ENCODE peak calls at places on chromosomes 5 and 9, in eight cellular contexts. I is Kasumi-1; C is NCI-H1417; J is activated CD4-positive, alpha-beta T cell treated with anti-CD3 and anti-CD28 coated beads for 24 hours; W is caudate nucleus; U is neural crest cell; Q is stimulated activated CD4-positive, alpha-beta T cell treated with anti-CD3 and anti-CD28 coated beads, Interleukin-2, amount 100 ng/mL, for 48 hours; A is GM23248. P is an unnamed sample.

GRCh38 chr5:11415751-11416150 is 488.5 kb downstream of the CTNND2 start:
- DNase-seq in J (no peak), I (no peak), C (peak), U (no peak), A (no peak), Q (no peak), W (no peak), P (no peak)

GRCh38 chr9:115590016-115590415 is 472.1 kb upstream of the TNC start:
- DNase-seq in U (no peak), A (peak), C (no peak), W (no peak), Q (no peak), I (no peak), J (no peak), P (no peak)

GRCh38 chr9:93826209-93826608 is 128.9 kb downstream of the BARX1 start:
- DNase-seq in A (no peak), W (no peak), J (peak), I (no peak), C (no peak), Q (peak), U (no peak), P (no peak)

GRCh38 chr5:38889424-38889823 is 43.6 kb downstream of the OSMR start:
- DNase-seq in J (no peak), I (no peak), C (no peak), W (no peak), A (no peak), U (no peak), Q (no peak), P (no peak)

GRCh38 chr9:89177021-89177400 is 1.6 kb downstream of the SHC3 start:
- DNase-seq in Q (no peak), U (no peak), A (peak), I (no peak), J (no peak), C (no peak), W (peak), P (no peak)

GRCh38 chr9:124359426-124359825 is 55.8 kb downstream of the PSMB7 start:
- DNase-seq in C (no peak), J (no peak), I (no peak), Q (no peak), W (no peak), A (no peak), U (no peak), P (no peak)

GRCh38 chr5:131622633-131623032 is 12.4 kb downstream of the RAPGEF6 start:
- DNase-seq in U (no peak), J (no peak), W (peak), I (no peak), Q (no peak), C (no peak), A (peak), P (no peak)

GRCh38 chr5:172542651-172543131 is 88.4 kb upstream of the SH3PXD2B start:
- DNase-seq in J (no peak), W (no peak), U (no peak), C (peak), Q (no peak), I (no peak), A (no peak), P (peak)

GRCh38 chr9:121682201-121682600 is 30.8 kb downstream of the DAB2IP start:
- DNase-seq in A (no peak), W (no peak), J (no peak), U (no peak), I (no peak), C (no peak), Q (no peak), P (no peak)

GRCh38 chr5:7419846-7420245 is 23.9 kb downstream of the ADCY2 start:
- DNase-seq in I (no peak), J (no peak), W (no peak), C (no peak), A (no peak), Q (no peak), U (no peak), P (no peak)

GRCh38 chr5:93953442-93953841 is 212.0 kb upstream of the POU5F2 start:
- DNase-seq in Q (no peak), J (no peak), A (no peak), I (no peak), C (no peak), U (no peak), W (no peak), P (no peak)

GRCh38 chr9:133821606-133822438 is 83.7 kb upstream of the SARDH start:
- DNase-seq in A (no peak), Q (no peak), U (no peak), W (no peak), C (no peak), I (no peak), J (no peak), P (peak)

GRCh38 chr9:97284798-97285197 is 22.7 kb upstream of the CCDC180 start:
- DNase-seq in A (no peak), I (no peak), Q (no peak), J (no peak), W (no peak), U (no peak), C (no peak), P (no peak)

GRCh38 chr9:110028281-110029075 is 179.5 kb downstream of the C9orf152 start:
- DNase-seq in W (no peak), A (no peak), Q (no peak), U (no peak), J (no peak), I (no peak), C (no peak), P (no peak)

GRCh38 chr9:4927701-4928100 is 57.4 kb upstream of the JAK2 start:
- DNase-seq in J (no peak), W (no peak), A (peak), I (no peak), C (no peak), Q (no peak), U (no peak), P (no peak)

GRCh38 chr5:171570244-171570819 is 150.9 kb downstream of the FGF18 start:
- DNase-seq in I (no peak), U (no peak), C (no peak), J (no peak), A (no peak), Q (no peak), W (no peak), P (no peak)

GRCh38 chr5:124315746-124316415 is 430.6 kb downstream of the ZNF608 start:
- DNase-seq in I (no peak), Q (no peak), W (no peak), A (peak), U (no peak), C (no peak), J (no peak), P (no peak)

GRCh38 chr5:129217179-129217578 is 122.6 kb downstream of the ISOC1 start:
- DNase-seq in U (no peak), I (no peak), W (no peak), A (no peak), J (no peak), C (no peak), Q (no peak), P (no peak)

GRCh38 chr5:124457101-124457500 is 289.3 kb downstream of the ZNF608 start:
- DNase-seq in W (no peak), J (no peak), U (no peak), A (no peak), C (no peak), I (no peak), Q (no peak), P (peak)

GRCh38 chr9:15837079-15837679 is 284.3 kb downstream of the CCDC171 start:
- DNase-seq in A (peak), I (peak), Q (peak), U (peak), C (peak), W (no peak), J (peak), P (no peak)

GRCh38 chr9:113474372-113474771 is 10.8 kb downstream of the RGS3 start:
- DNase-seq in C (no peak), Q (no peak), J (no peak), I (no peak), U (no peak), W (no peak), A (no peak), P (no peak)

GRCh38 chr5:9512452-9512851 is 33.4 kb downstream of the SEMA5A start:
- DNase-seq in C (no peak), Q (no peak), U (no peak), W (no peak), I (no peak), A (peak), J (no peak), P (no peak)

GRCh38 chr5:99331061-99331460 is 402.3 kb upstream of the CHD1 start:
- DNase-seq in A (no peak), J (no peak), C (peak), I (peak), W (no peak), U (no peak), Q (no peak), P (no peak)

GRCh38 chr5:157858527-157859226 is at the start of gene CLINT1:
- DNase-seq in U (peak), C (peak), W (peak), Q (peak), A (peak), J (peak), I (peak), P (peak)

GRCh38 chr5:62643556-62644451 is 65.2 kb downstream of the LRRC70 start:
- DNase-seq in W (no peak), A (no peak), J (no peak), I (no peak), U (no peak), C (peak), Q (no peak), P (no peak)

GRCh38 chr5:61362796-61363364 is 30.8 kb downstream of the ZSWIM6 start:
- DNase-seq in Q (no peak), A (peak), U (no peak), I (no peak), J (no peak), W (no peak), C (no peak), P (no peak)

GRCh38 chr9:16062542-16063240 is 509.8 kb downstream of the CCDC171 start:
- DNase-seq in U (no peak), C (no peak), I (no peak), J (no peak), Q (no peak), A (peak), W (no peak), P (no peak)

GRCh38 chr9:111661150-111661801 is at the start of gene GNG10:
- DNase-seq in C (peak), Q (peak), A (peak), I (peak), U (peak), W (peak), J (peak), P (peak)

GRCh38 chr5:56656816-56657740 is 158.3 kb upstream of the MAP3K1 start:
- DNase-seq in C (no peak), J (no peak), W (no peak), Q (no peak), A (no peak), I (no peak), U (no peak), P (no peak)

GRCh38 chr5:10370931-10371330 is 17.4 kb downstream of the MARCHF6 start:
- DNase-seq in Q (no peak), J (no peak), C (no peak), I (no peak), A (no peak), W (no peak), U (no peak), P (no peak)

GRCh38 chr5:93886917-93887361 is 145.5 kb upstream of the POU5F2 start:
- DNase-seq in Q (no peak), A (no peak), I (no peak), W (no peak), J (no peak), U (peak), C (no peak), P (no peak)

GRCh38 chr5:83726912-83727311 is 6.3 kb upstream of the HAPLN1 start:
- DNase-seq in Q (no peak), C (no peak), U (no peak), J (no peak), W (no peak), A (no peak), I (no peak), P (no peak)

GRCh38 chr9:93813687-93814560 is 141.2 kb downstream of the BARX1 start:
- DNase-seq in U (no peak), J (no peak), I (no peak), A (no peak), C (peak), W (no peak), Q (no peak), P (peak)

GRCh38 chr9:108477538-108478006 is 378.2 kb downstream of the ACTL7B start:
- DNase-seq in C (peak), A (peak), J (no peak), Q (no peak), W (no peak), U (no peak), I (no peak), P (no peak)

GRCh38 chr5:38680094-38680765 is 123.8 kb upstream of the LIFR start:
- DNase-seq in W (peak), I (no peak), U (no peak), J (no peak), A (no peak), Q (no peak), C (no peak), P (no peak)

GRCh38 chr5:81315336-81315735 is 13.9 kb downstream of the ZCCHC9 start:
- DNase-seq in A (peak), U (no peak), W (no peak), J (no peak), C (no peak), Q (no peak), I (no peak), P (no peak)

GRCh38 chr9:88645869-88646204 is 110.9 kb downstream of the NXNL2 start:
- DNase-seq in C (no peak), W (no peak), Q (no peak), A (no peak), J (no peak), I (no peak), U (no peak), P (no peak)